ENCODE peak calls at places on chromosome 11, in seven cellular contexts. One of them, this sample, is unnamed.

GRCh38 chr11:76629853-76630599 is 40.5 kb downstream of the LRRC32 start:
- DNase-seq in GM12864: no peak
- DNase-seq in neural crest cell: no peak
- DNase-seq in psoas muscle: peak; percentile 82
- DNase-seq in GM13976: no peak
- DNase-seq in lower leg skin: peak; percentile 93
- DNase-seq in dorsolateral prefrontal cortex: peak; percentile 40
- DNase-seq in this sample: peak; percentile 89

GRCh38 chr11:114027396-114027795 is 32.1 kb upstream of the ZBTB16 start:
- DNase-seq in dorsolateral prefrontal cortex: peak; percentile 42
- DNase-seq in psoas muscle: no peak
- DNase-seq in GM12864: no peak
- DNase-seq in lower leg skin: no peak
- DNase-seq in GM13976: no peak
- DNase-seq in neural crest cell: no peak
- DNase-seq in this sample: no peak

GRCh38 chr11:130511765-130512164 is 63.3 kb downstream of the ADAMTS15 start:
- DNase-seq in GM13976: no peak
- DNase-seq in dorsolateral prefrontal cortex: no peak
- DNase-seq in neural crest cell: no peak
- DNase-seq in psoas muscle: no peak
- DNase-seq in lower leg skin: no peak
- DNase-seq in GM12864: no peak
- DNase-seq in this sample: no peak

GRCh38 chr11:111189466-111189865 is 56.1 kb upstream of the POU2AF2 start:
- DNase-seq in GM13976: no peak
- DNase-seq in dorsolateral prefrontal cortex: no peak
- DNase-seq in GM12864: no peak
- DNase-seq in lower leg skin: no peak
- DNase-seq in psoas muscle: no peak
- DNase-seq in neural crest cell: no peak
- DNase-seq in this sample: no peak

GRCh38 chr11:5596611-5597201 is at the start of gene TRIM6:
- DNase-seq in lower leg skin: peak; percentile 87
- DNase-seq in GM13976: peak; percentile 42
- DNase-seq in psoas muscle: peak; percentile 73
- DNase-seq in GM12864: no peak
- DNase-seq in dorsolateral prefrontal cortex: peak; percentile 45
- DNase-seq in neural crest cell: peak; percentile 25
- DNase-seq in this sample: peak; percentile 28

GRCh38 chr11:85953491-85954143 is 98.4 kb downstream of the CCDC83 start:
- DNase-seq in neural crest cell: no peak
- DNase-seq in GM13976: no peak
- DNase-seq in lower leg skin: no peak
- DNase-seq in dorsolateral prefrontal cortex: no peak
- DNase-seq in psoas muscle: no peak
- DNase-seq in GM12864: no peak
- DNase-seq in this sample: no peak

GRCh38 chr11:1219836-1220810 is 2.7 kb upstream of the MUC5B start:
- DNase-seq in dorsolateral prefrontal cortex: no peak
- DNase-seq in psoas muscle: peak; percentile 46
- DNase-seq in GM12864: no peak
- DNase-seq in neural crest cell: no peak
- DNase-seq in GM13976: no peak
- DNase-seq in lower leg skin: peak; percentile 88
- DNase-seq in this sample: no peak

GRCh38 chr11:44622721-44623258 is 57.3 kb downstream of the CD82 start:
- DNase-seq in GM13976: peak; percentile 8
- DNase-seq in lower leg skin: peak; percentile 79
- DNase-seq in GM12864: no peak
- DNase-seq in psoas muscle: no peak
- DNase-seq in neural crest cell: no peak
- DNase-seq in dorsolateral prefrontal cortex: no peak
- DNase-seq in this sample: no peak

GRCh38 chr11:114344494-114344893 is 48.3 kb downstream of the NNMT start:
- DNase-seq in GM12864: no peak
- DNase-seq in psoas muscle: no peak
- DNase-seq in dorsolateral prefrontal cortex: no peak
- DNase-seq in lower leg skin: no peak
- DNase-seq in GM13976: no peak
- DNase-seq in neural crest cell: no peak
- DNase-seq in this sample: no peak

GRCh38 chr11:128908391-128909246 is 17.5 kb downstream of the KCNJ5 start:
- DNase-seq in neural crest cell: no peak
- DNase-seq in GM12864: no peak
- DNase-seq in psoas muscle: peak; percentile 83
- DNase-seq in GM13976: no peak
- DNase-seq in dorsolateral prefrontal cortex: no peak
- DNase-seq in lower leg skin: peak; percentile 94
- DNase-seq in this sample: peak; percentile 35

GRCh38 chr11:79940165-79940564 is 499.3 kb upstream of the TENM4 start:
- DNase-seq in psoas muscle: no peak
- DNase-seq in lower leg skin: no peak
- DNase-seq in GM13976: no peak
- DNase-seq in neural crest cell: no peak
- DNase-seq in GM12864: no peak
- DNase-seq in dorsolateral prefrontal cortex: no peak
- DNase-seq in this sample: no peak

GRCh38 chr11:135033545-135033944 is 621.5 kb upstream of the B3GAT1 start:
- DNase-seq in GM13976: no peak
- DNase-seq in psoas muscle: no peak
- DNase-seq in dorsolateral prefrontal cortex: peak; percentile 71
- DNase-seq in neural crest cell: peak; percentile 29
- DNase-seq in lower leg skin: no peak
- DNase-seq in GM12864: no peak
- DNase-seq in this sample: no peak

GRCh38 chr11:30478923-30479322 is 107.2 kb downstream of the MPPED2 start:
- DNase-seq in neural crest cell: no peak
- DNase-seq in psoas muscle: peak; percentile 54
- DNase-seq in lower leg skin: no peak
- DNase-seq in dorsolateral prefrontal cortex: no peak
- DNase-seq in GM12864: no peak
- DNase-seq in GM13976: no peak
- DNase-seq in this sample: no peak

GRCh38 chr11:117816151-117816741 is 8.3 kb downstream of the FXYD2 start:
- DNase-seq in GM13976: no peak
- DNase-seq in neural crest cell: peak; percentile 59
- DNase-seq in psoas muscle: peak; percentile 54
- DNase-seq in lower leg skin: no peak
- DNase-seq in GM12864: no peak
- DNase-seq in dorsolateral prefrontal cortex: no peak
- DNase-seq in this sample: no peak

GRCh38 chr11:28146123-28146751 is 38.0 kb downstream of the METTL15 start:
- DNase-seq in neural crest cell: no peak
- DNase-seq in lower leg skin: no peak
- DNase-seq in dorsolateral prefrontal cortex: no peak
- DNase-seq in GM13976: no peak
- DNase-seq in GM12864: no peak
- DNase-seq in psoas muscle: no peak
- DNase-seq in this sample: no peak

GRCh38 chr11:126434950-126435335 is 79.5 kb downstream of the ST3GAL4 start:
- DNase-seq in psoas muscle: no peak
- DNase-seq in GM13976: no peak
- DNase-seq in neural crest cell: no peak
- DNase-seq in lower leg skin: peak; percentile 80
- DNase-seq in GM12864: no peak
- DNase-seq in dorsolateral prefrontal cortex: no peak
- DNase-seq in this sample: no peak

GRCh38 chr11:75276696-75277095 is 36.1 kb downstream of the TPBGL start:
- DNase-seq in dorsolateral prefrontal cortex: no peak
- DNase-seq in psoas muscle: no peak
- DNase-seq in neural crest cell: no peak
- DNase-seq in GM12864: no peak
- DNase-seq in GM13976: no peak
- DNase-seq in lower leg skin: peak; percentile 72
- DNase-seq in this sample: no peak

GRCh38 chr11:1943977-1944376 is 3.2 kb upstream of the MRPL23 start:
- DNase-seq in GM12864: no peak
- DNase-seq in lower leg skin: peak; percentile 84
- DNase-seq in neural crest cell: peak; percentile 1
- DNase-seq in GM13976: no peak
- DNase-seq in dorsolateral prefrontal cortex: no peak
- DNase-seq in psoas muscle: peak; percentile 41
- DNase-seq in this sample: no peak

GRCh38 chr11:105274631-105275030 is 135.1 kb upstream of the CARD18 start:
- DNase-seq in GM13976: no peak
- DNase-seq in GM12864: no peak
- DNase-seq in psoas muscle: no peak
- DNase-seq in neural crest cell: no peak
- DNase-seq in lower leg skin: no peak
- DNase-seq in dorsolateral prefrontal cortex: no peak
- DNase-seq in this sample: no peak

GRCh38 chr11:76524461-76524860 is 79.6 kb downstream of the EMSY start:
- DNase-seq in GM13976: no peak
- DNase-seq in lower leg skin: no peak
- DNase-seq in neural crest cell: no peak
- DNase-seq in dorsolateral prefrontal cortex: no peak
- DNase-seq in psoas muscle: no peak
- DNase-seq in GM12864: no peak
- DNase-seq in this sample: no peak

GRCh38 chr11:133545199-133545709 is 13.0 kb upstream of the OPCML start:
- DNase-seq in dorsolateral prefrontal cortex: no peak
- DNase-seq in neural crest cell: no peak
- DNase-seq in GM12864: no peak
- DNase-seq in lower leg skin: no peak
- DNase-seq in psoas muscle: no peak
- DNase-seq in GM13976: peak; percentile 40
- DNase-seq in this sample: no peak

GRCh38 chr11:41872458-41872857 is 413.0 kb upstream of the LRRC4C start:
- DNase-seq in GM13976: no peak
- DNase-seq in lower leg skin: no peak
- DNase-seq in GM12864: no peak
- DNase-seq in neural crest cell: no peak
- DNase-seq in dorsolateral prefrontal cortex: no peak
- DNase-seq in psoas muscle: no peak
- DNase-seq in this sample: no peak

GRCh38 chr11:18230859-18231258 is 5.7 kb downstream of the SAA4 start:
- DNase-seq in GM12864: no peak
- DNase-seq in psoas muscle: no peak
- DNase-seq in lower leg skin: no peak
- DNase-seq in neural crest cell: no peak
- DNase-seq in dorsolateral prefrontal cortex: no peak
- DNase-seq in GM13976: no peak
- DNase-seq in this sample: no peak

GRCh38 chr11:76763573-76764348 is 19.4 kb upstream of the TSKU start:
- DNase-seq in neural crest cell: no peak
- DNase-seq in GM13976: no peak
- DNase-seq in dorsolateral prefrontal cortex: no peak
- DNase-seq in GM12864: no peak
- DNase-seq in psoas muscle: peak; percentile 67
- DNase-seq in lower leg skin: no peak
- DNase-seq in this sample: no peak

GRCh38 chr11:733072-733471 is 14.2 kb upstream of the TALDO1 start:
- DNase-seq in lower leg skin: no peak
- DNase-seq in GM12864: no peak
- DNase-seq in psoas muscle: no peak
- DNase-seq in GM13976: no peak
- DNase-seq in dorsolateral prefrontal cortex: no peak
- DNase-seq in neural crest cell: no peak
- DNase-seq in this sample: no peak

GRCh38 chr11:82978422-82979099 is 77.0 kb downstream of the DDIAS start:
- DNase-seq in GM13976: no peak
- DNase-seq in neural crest cell: no peak
- DNase-seq in lower leg skin: no peak
- DNase-seq in dorsolateral prefrontal cortex: no peak
- DNase-seq in psoas muscle: no peak
- DNase-seq in GM12864: no peak
- DNase-seq in this sample: no peak

GRCh38 chr11:66845143-66845875 is 2.1 kb downstream of the RCE1 start:
- DNase-seq in psoas muscle: peak; percentile 32
- DNase-seq in GM13976: no peak
- DNase-seq in neural crest cell: no peak
- DNase-seq in GM12864: no peak
- DNase-seq in lower leg skin: peak; percentile 76
- DNase-seq in dorsolateral prefrontal cortex: peak; percentile 25
- DNase-seq in this sample: no peak

GRCh38 chr11:106398396-106399074 is 321.1 kb downstream of the AASDHPPT start:
- DNase-seq in dorsolateral prefrontal cortex: no peak
- DNase-seq in lower leg skin: no peak
- DNase-seq in psoas muscle: no peak
- DNase-seq in GM12864: no peak
- DNase-seq in GM13976: no peak
- DNase-seq in neural crest cell: no peak
- DNase-seq in this sample: no peak

GRCh38 chr11:112728716-112729115 is 232.5 kb upstream of the NCAM1 start:
- DNase-seq in dorsolateral prefrontal cortex: no peak
- DNase-seq in neural crest cell: no peak
- DNase-seq in psoas muscle: no peak
- DNase-seq in GM12864: no peak
- DNase-seq in GM13976: no peak
- DNase-seq in lower leg skin: no peak
- DNase-seq in this sample: no peak

GRCh38 chr11:64641596-64642417 is 50.8 kb downstream of the SLC22A12 start:
- DNase-seq in psoas muscle: no peak
- DNase-seq in GM12864: no peak
- DNase-seq in dorsolateral prefrontal cortex: no peak
- DNase-seq in GM13976: no peak
- DNase-seq in lower leg skin: no peak
- DNase-seq in neural crest cell: no peak
- DNase-seq in this sample: no peak
- TF ChIP-seq CTCF in psoas muscle: no peak
- TF ChIP-seq CTCF in GM12864: no peak
- TF ChIP-seq CTCF in dorsolateral prefrontal cortex: no peak
- TF ChIP-seq CTCF in GM13976: no peak
- TF ChIP-seq CTCF in lower leg skin: no peak
- TF ChIP-seq CTCF in neural crest cell: no peak
- TF ChIP-seq CTCF in this sample: no peak

DNA sequence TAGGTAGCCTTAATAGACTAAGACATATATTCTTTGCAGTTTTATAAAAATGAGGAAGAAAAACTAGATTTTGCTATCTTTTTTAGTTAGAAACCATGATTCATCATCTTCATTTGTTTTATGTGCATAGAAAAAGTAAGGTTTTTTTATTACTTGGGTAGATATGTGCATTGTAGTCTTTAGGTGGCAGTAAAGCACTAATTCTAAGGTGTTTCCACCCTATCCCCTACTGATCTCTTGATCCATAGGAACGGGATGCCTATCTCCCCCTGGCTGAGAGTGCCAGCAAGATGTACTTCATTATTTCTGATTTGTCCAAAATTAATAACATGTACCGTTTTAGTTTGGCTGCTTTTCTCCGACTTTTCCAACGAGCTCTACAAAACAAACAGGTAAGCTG is 148.1 kb downstream of the DYNC2H1 start:
- DNase-seq in psoas muscle: no peak
- DNase-seq in GM12864: no peak
- DNase-seq in lower leg skin: no peak
- DNase-seq in GM13976: no peak
- DNase-seq in neural crest cell: no peak
- DNase-seq in dorsolateral prefrontal cortex: no peak
- DNase-seq in this sample: no peak
- TF ChIP-seq CTCF in psoas muscle: peak; percentile 9
- TF ChIP-seq CTCF in GM12864: no peak
- TF ChIP-seq CTCF in lower leg skin: no peak
- TF ChIP-seq CTCF in GM13976: no peak
- TF ChIP-seq CTCF in neural crest cell: peak; percentile 62
- TF ChIP-seq CTCF in dorsolateral prefrontal cortex: no peak
- TF ChIP-seq CTCF in this sample: no peak

GRCh38 chr11:64844330-64845124 is at the start of gene CDC42BPG:
- DNase-seq in neural crest cell: peak; percentile 58
- DNase-seq in dorsolateral prefrontal cortex: peak; percentile 62
- DNase-seq in lower leg skin: no peak
- DNase-seq in psoas muscle: peak; percentile 84
- DNase-seq in GM13976: peak; percentile 88
- DNase-seq in GM12864: no peak
- DNase-seq in this sample: no peak
- TF ChIP-seq CTCF in neural crest cell: peak; percentile 70
- TF ChIP-seq CTCF in dorsolateral prefrontal cortex: peak; percentile 39
- TF ChIP-seq CTCF in lower leg skin: no peak
- TF ChIP-seq CTCF in psoas muscle: peak; percentile 58
- TF ChIP-seq CTCF in GM13976: peak; percentile 84
- TF ChIP-seq CTCF in GM12864: peak; percentile 63
- TF ChIP-seq CTCF in this sample: peak; percentile 24

GRCh38 chr11:101428918-101429317 is 154.9 kb downstream of the TRPC6 start:
- DNase-seq in GM13976: peak; percentile 10
- DNase-seq in psoas muscle: no peak
- DNase-seq in GM12864: no peak
- DNase-seq in dorsolateral prefrontal cortex: no peak
- DNase-seq in lower leg skin: no peak
- DNase-seq in neural crest cell: no peak
- DNase-seq in this sample: no peak
- TF ChIP-seq CTCF in GM13976: peak; percentile 10
- TF ChIP-seq CTCF in psoas muscle: no peak
- TF ChIP-seq CTCF in GM12864: peak; percentile 42
- TF ChIP-seq CTCF in dorsolateral prefrontal cortex: no peak
- TF ChIP-seq CTCF in lower leg skin: no peak
- TF ChIP-seq CTCF in neural crest cell: peak; percentile 54
- TF ChIP-seq CTCF in this sample: no peak